ENCODE peak calls at places on chromosome 22, in seven cellular contexts. H is WTC11, X is NCI-H1694 treated with DMSO at 0.1 percent for 48 hours, U is heart left ventricle, I is body of pancreas, O is left cardiac atrium, F is myocyte. L is an unnamed sample.

GRCh38 chr22:50051930-50052329 is 6.2 kb downstream of the TTLL8 start:
- DNase-seq in H (no peak), X (no peak), U (no peak), I (no peak), O (no peak), F (no peak), L (no peak)

GRCh38 chr22:29009148-29009547 is 52.5 kb downstream of the C22orf31 start:
- DNase-seq in H (no peak), X (no peak), U (no peak), I (no peak), O (no peak), F (no peak), L (no peak)

GRCh38 chr22:29531419-29531818 is 22.1 kb downstream of the THOC5 start:
- DNase-seq in H (no peak), X (no peak), U (no peak), I (no peak), O (no peak), F (no peak), L (no peak)

GRCh38 chr22:33512961-33513360 is 407.3 kb downstream of the LARGE1 start:
- DNase-seq in H (no peak), X (no peak), U (no peak), I (no peak), O (no peak), F (no peak), L (no peak)

GRCh38 chr22:38724926-38725571 is 19.3 kb downstream of the GTPBP1 start:
- DNase-seq in H (no peak), X (peak; percentile 44), U (no peak), I (no peak), O (no peak), F (peak; percentile 47), L (no peak)

GRCh38 chr22:36860821-36861659 is at the start of gene NCF4:
- DNase-seq in H (no peak), X (no peak), U (peak; percentile 66), I (peak; percentile 37), O (peak; percentile 62), F (no peak), L (no peak)

GRCh38 chr22:49310354-49310753 is 517.3 kb downstream of the BRD1 start:
- DNase-seq in H (no peak), X (no peak), U (peak; percentile 6), I (no peak), O (no peak), F (no peak), L (no peak)

GRCh38 chr22:30804626-30805025 is 110.0 kb downstream of the OSBP2 start:
- DNase-seq in H (no peak), X (no peak), U (no peak), I (no peak), O (no peak), F (no peak), L (no peak)

GRCh38 chr22:42680648-42681047 is 31.5 kb upstream of the CYB5R3 start:
- DNase-seq in H (no peak), X (no peak), U (no peak), I (no peak), O (peak; percentile 70), F (peak; percentile 96), L (no peak)

GRCh38 chr22:21937041-21937820 is 15.4 kb downstream of the PPM1F start:
- DNase-seq in H (no peak), X (no peak), U (peak; percentile 39), I (peak; percentile 51), O (no peak), F (peak; percentile 75), L (no peak)

GRCh38 chr22:50599816-50600454 is 658 bp upstream of the MAPK8IP2 start:
- DNase-seq in H (peak; percentile 84), X (no peak), U (peak; percentile 71), I (peak; percentile 66), O (peak; percentile 62), F (peak; percentile 40), L (no peak)

GRCh38 chr22:33971561-33971961 is 51.3 kb upstream of the LARGE1 start:
- DNase-seq in H (no peak), X (no peak), U (no peak), I (no peak), O (no peak), F (no peak), L (no peak)

GRCh38 chr22:36594569-36594968 is 65.6 kb upstream of the EIF3D start:
- DNase-seq in H (no peak), X (no peak), U (no peak), I (no peak), O (no peak), F (no peak), L (no peak)